ENCODE peak calls at places on chromosomes 7 and 10, in eight cellular contexts. F is Caco-2, Z is fibroblast of pulmonary artery, M is endodermal cell, W is endothelial cell, R is lower lobe of right lung, L is Calu3, I is progenitor cell of endocrine pancreas. E is an unnamed sample.

GRCh38 chr7:102082693-102083385 is 203.8 kb upstream of the SH2B2 start:
- DNase-seq in F (no peak), Z (peak), M (no peak), W (no peak), R (no peak), L (no peak), I (no peak), E (no peak)

GRCh38 chr10:32379314-32379949 is 32.5 kb upstream of the EPC1 start:
- DNase-seq in F (peak), Z (peak), M (peak), W (peak), R (no peak), L (peak), I (no peak), E (no peak)

GRCh38 chr10:98460837-98461499 is 14.2 kb upstream of the HPS1 start:
- DNase-seq in F (peak), Z (peak), M (no peak), W (no peak), R (no peak), L (peak), I (no peak), E (no peak)

GRCh38 chr7:6231184-6231583 is 41.2 kb downstream of the CYTH3 start:
- DNase-seq in F (no peak), Z (no peak), M (no peak), W (no peak), R (no peak), L (no peak), I (no peak), E (no peak)

GRCh38 chr10:99527526-99528255 is 5.1 kb upstream of the NKX2-3 start:
- DNase-seq in F (no peak), Z (no peak), M (peak), W (no peak), R (no peak), L (no peak), I (no peak), E (no peak)

GRCh38 chr10:124725171-124725631 is 19.0 kb downstream of the FAM53B start:
- DNase-seq in F (no peak), Z (no peak), M (no peak), W (no peak), R (no peak), L (no peak), I (no peak), E (peak)

GRCh38 chr10:63133056-63133786 is at the start of gene NRBF2:
- DNase-seq in F (peak), Z (peak), M (peak), W (peak), R (peak), L (peak), I (peak), E (peak)

GRCh38 chr10:99548041-99548530 is 15.3 kb downstream of the NKX2-3 start:
- DNase-seq in F (peak), Z (no peak), M (peak), W (peak), R (no peak), L (no peak), I (no peak), E (no peak)

GRCh38 chr10:106175760-106176377 is 988.6 kb downstream of the SORCS1 start:
- DNase-seq in F (peak), Z (peak), M (no peak), W (no peak), R (no peak), L (no peak), I (no peak), E (no peak)

GRCh38 chr10:94327649-94328048 is 35.1 kb downstream of the NOC3L start:
- DNase-seq in F (no peak), Z (no peak), M (no peak), W (no peak), R (no peak), L (no peak), I (no peak), E (no peak)

GRCh38 chr7:38382627-38383026 is 109.2 kb upstream of the TARP start:
- DNase-seq in F (no peak), Z (peak), M (no peak), W (no peak), R (no peak), L (no peak), I (no peak), E (no peak)

GRCh38 chr10:86520871-86521619 is 547 bp downstream of the WAPL start:
- DNase-seq in F (peak), Z (peak), M (peak), W (peak), R (peak), L (peak), I (peak), E (no peak)

GRCh38 chr7:28926871-28927597 is 31.1 kb downstream of the TRIL start:
- DNase-seq in F (peak), Z (peak), M (peak), W (peak), R (peak), L (peak), I (peak), E (peak)

GRCh38 chr10:103763374-103764202 is 91.8 kb downstream of the SH3PXD2A start:
- DNase-seq in F (no peak), Z (peak), M (peak), W (no peak), R (no peak), L (no peak), I (no peak), E (no peak)

GRCh38 chr7:124130-124949 is 68.0 kb upstream of the FAM20C start:
- DNase-seq in F (no peak), Z (no peak), M (no peak), W (no peak), R (no peak), L (no peak), I (no peak), E (no peak)

GRCh38 chr7:124790645-124791044 is 25.1 kb upstream of the GPR37 start:
- DNase-seq in F (no peak), Z (no peak), M (no peak), W (no peak), R (no peak), L (no peak), I (no peak), E (no peak)

GRCh38 chr7:27146491-27147210 is 923 bp downstream of the HOXA6 start:
- DNase-seq in F (no peak), Z (no peak), M (peak), W (no peak), R (no peak), L (no peak), I (no peak), E (no peak)

GRCh38 chr7:27148776-27149641 is 1.4 kb upstream of the HOXA6 start:
- DNase-seq in F (no peak), Z (no peak), M (peak), W (no peak), R (no peak), L (no peak), I (no peak), E (no peak)

GRCh38 chr7:27149817-27150567 is 2.4 kb downstream of the HOXA3 start:
- DNase-seq in F (no peak), Z (no peak), M (no peak), W (no peak), R (peak), L (peak), I (no peak), E (no peak)

GRCh38 chr7:27147211-27148030 is at the start of gene HOXA6:
- DNase-seq in F (peak), Z (no peak), M (peak), W (no peak), R (peak), L (peak), I (no peak), E (no peak)

DNA sequence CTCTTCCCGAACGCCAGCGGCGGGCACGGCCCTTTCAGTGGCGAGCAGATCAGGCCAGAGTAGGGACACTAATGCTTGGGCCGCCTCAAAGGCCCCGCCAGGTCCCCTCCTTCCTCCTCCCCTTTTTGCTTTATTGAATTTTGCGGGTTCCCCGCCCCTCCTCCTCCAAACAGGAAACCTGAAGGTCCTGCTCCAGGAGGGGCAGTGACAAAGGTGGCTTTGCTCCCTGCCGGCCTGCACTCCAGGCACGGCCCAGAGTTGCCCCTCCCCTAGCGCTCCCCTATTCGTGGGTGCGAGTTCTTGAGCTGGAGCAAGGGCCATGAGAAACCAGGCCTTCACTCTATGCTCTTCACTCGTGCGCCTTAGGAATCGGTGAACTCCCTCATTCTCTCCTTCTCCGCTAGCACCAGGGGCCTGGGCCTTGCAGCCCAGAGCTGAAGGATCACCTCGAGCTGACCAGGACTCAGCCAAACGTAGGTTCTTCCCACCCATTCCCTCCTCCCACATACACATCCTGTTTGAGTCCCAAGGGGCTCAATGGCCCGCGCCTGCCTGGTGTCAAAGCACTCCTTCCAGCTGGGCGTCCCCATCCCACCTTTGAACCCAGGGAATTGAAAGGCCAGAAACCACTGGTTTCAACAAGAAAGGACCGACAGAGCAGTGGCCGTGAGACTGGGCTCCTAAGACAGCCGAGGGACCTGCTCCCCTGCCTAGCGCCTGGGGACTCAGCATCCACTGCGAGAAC is 629 bp upstream of the HOXA6 start:
- DNase-seq in F (peak), Z (no peak), M (peak), W (no peak), R (peak), L (peak), I (peak), E (no peak)
- TF ChIP-seq CTCF in F (no peak), Z (no peak), M (no peak), W (no peak), R (no peak), L (no peak), I (no peak), E (no peak)

DNA sequence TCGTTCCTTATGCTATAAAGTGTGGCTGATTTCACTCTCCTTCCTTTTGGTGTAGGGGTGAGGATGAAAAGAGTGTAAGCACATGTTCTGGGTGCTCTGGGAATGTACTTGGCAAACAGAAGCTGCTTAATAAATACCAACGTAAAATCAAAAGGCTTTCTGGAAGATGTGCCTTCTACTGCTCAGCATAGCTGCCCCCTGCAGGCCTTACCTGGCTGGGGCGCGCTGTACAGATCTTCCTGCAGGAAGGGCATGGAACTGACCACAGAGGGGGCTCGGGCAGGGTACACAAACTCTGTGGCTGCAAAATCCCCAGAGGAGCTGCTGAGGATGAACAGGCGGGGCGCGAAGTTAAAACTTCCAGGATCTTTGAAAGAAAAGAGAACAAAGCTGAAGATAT is 169.4 kb downstream of the SVIL start:
- DNase-seq in F (peak), Z (no peak), M (peak), W (no peak), R (no peak), L (no peak), I (no peak), E (no peak)
- TF ChIP-seq CTCF in F (peak), Z (peak), M (peak), W (no peak), R (no peak), L (peak), I (peak), E (no peak)

GRCh38 chr7:96135241-96135640 is 186.7 kb downstream of the SLC25A13 start:
- DNase-seq in F (no peak), Z (no peak), M (no peak), W (no peak), R (no peak), L (peak), I (no peak), E (no peak)

GRCh38 chr7:96131525-96131924 is 190.4 kb downstream of the SLC25A13 start:
- DNase-seq in F (peak), Z (no peak), M (peak), W (no peak), R (no peak), L (no peak), I (no peak), E (no peak)

DNA sequence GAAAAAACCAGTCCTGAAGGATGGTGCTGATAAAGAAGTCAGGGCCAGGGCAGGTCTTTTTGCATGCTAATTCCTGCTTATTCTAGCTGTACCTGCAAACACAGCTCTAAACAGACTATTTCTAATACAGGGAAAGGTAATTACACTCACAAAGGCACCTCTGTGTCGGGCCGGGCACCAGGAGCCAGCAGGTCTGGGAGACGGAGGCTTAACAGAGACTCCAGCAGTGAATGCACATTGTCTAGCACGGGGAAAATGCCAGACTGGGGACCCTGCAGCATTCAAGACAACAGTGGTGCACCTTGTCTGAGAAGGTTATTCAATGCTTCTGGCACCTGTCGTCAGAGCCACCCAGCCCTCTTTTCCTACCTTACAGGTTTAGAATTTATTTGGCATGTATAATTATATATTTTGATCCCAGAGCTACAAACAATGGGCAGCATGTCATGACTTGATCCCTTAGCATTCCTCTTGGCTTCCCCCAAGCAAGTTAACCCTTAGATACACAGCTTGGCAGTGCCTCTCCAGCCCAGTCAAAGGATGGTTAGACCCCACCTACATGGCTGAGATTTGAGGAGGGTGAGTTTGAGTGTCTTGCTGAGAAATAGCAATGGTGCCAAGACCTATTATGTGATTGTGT is 185.2 kb downstream of the SLC25A13 start:
- DNase-seq in F (no peak), Z (no peak), M (no peak), W (no peak), R (no peak), L (no peak), I (no peak), E (no peak)
- TF ChIP-seq CTCF in F (no peak), Z (no peak), M (no peak), W (no peak), R (no peak), L (no peak), I (no peak), E (no peak)

GRCh38 chr7:154857240-154857639 is 145.7 kb downstream of the PAXIP1 start:
- DNase-seq in F (no peak), Z (no peak), M (no peak), W (no peak), R (no peak), L (no peak), I (no peak), E (no peak)

GRCh38 chr7:154859747-154860620 is 142.9 kb downstream of the PAXIP1 start:
- DNase-seq in F (no peak), Z (no peak), M (no peak), W (no peak), R (no peak), L (no peak), I (no peak), E (no peak)

GRCh38 chr7:154856737-154857136 is 146.2 kb downstream of the PAXIP1 start:
- DNase-seq in F (no peak), Z (no peak), M (no peak), W (no peak), R (no peak), L (no peak), I (no peak), E (no peak)

GRCh38 chr7:154858836-154859537 is 143.9 kb downstream of the PAXIP1 start:
- DNase-seq in F (no peak), Z (no peak), M (peak), W (no peak), R (no peak), L (no peak), I (no peak), E (no peak)

DNA sequence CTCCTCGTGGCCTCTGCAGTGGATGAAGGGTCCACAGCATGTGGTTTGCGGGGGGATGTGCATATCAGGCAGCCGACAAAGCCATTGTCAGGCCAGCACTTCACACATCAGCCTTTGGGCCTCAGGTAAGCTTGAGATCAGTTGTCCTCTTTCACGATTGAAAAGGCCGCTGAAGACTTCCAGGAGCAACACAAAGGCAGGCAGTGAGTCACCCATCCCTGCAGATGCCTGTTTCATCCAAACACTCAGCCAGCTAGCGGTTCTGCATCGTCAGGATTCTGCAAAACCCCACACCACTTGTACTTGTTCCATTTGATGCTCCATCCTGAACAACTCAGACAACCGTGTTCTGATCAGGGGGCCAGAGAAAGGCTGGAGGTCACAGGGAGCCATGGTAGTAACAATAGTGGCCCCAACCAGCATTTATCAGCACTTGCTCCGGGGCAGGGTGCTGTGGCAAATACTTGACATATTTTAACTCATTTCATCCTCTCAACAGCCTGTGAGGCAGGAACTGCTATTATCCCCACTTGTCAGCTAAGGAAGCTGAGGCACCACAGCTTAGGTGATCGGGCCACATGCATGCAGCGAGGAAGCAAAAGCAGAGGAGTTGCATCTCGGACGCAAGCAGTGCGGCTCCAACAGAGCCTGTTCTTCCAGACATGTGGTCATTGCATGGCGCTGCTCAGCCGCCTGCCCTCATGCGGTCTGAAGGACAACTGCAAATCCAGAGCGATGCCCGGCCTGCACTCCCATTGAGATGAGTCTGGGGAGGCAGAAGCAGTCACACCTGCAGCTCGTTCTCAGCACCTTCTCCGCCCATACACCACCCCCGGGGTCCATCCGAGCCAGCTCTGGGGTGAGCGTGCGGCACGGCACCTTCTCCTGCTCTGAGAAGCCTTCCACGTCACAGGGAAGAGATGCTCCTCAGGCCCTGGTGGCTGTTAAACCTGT is 144.9 kb downstream of the PAXIP1 start:
- DNase-seq in F (no peak), Z (no peak), M (peak), W (no peak), R (no peak), L (no peak), I (no peak), E (no peak)
- TF ChIP-seq CTCF in F (no peak), Z (no peak), M (peak), W (no peak), R (no peak), L (no peak), I (no peak), E (no peak)

DNA sequence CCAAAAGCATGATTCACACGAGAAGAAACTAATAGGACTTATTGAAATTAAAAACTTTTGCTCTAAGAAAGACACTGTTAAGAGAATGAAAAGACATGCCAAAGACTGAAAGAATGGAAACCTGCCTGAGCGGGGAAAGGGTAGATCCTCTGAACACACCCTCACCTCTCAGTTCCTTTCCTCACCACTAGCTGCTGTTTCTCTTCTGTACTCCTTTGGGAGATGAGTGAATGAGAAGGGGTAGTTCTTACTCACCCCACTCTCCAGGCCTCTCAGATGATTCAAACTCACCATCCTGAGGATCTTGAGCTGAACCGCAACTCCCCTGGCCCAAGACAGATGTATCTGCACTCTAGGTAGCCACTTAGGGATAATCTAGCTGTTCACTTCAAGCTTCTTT is 41.9 kb downstream of the IQUB start:
- DNase-seq in F (peak), Z (no peak), M (no peak), W (no peak), R (no peak), L (no peak), I (no peak), E (no peak)
- TF ChIP-seq CTCF in F (no peak), Z (peak), M (peak), W (no peak), R (no peak), L (no peak), I (peak), E (no peak)

GRCh38 chr10:111650088-111650487 is 533.5 kb downstream of the GPAM start:
- DNase-seq in F (no peak), Z (no peak), M (peak), W (no peak), R (no peak), L (no peak), I (no peak), E (no peak)
- TF ChIP-seq CTCF in F (no peak), Z (no peak), M (peak), W (no peak), R (no peak), L (no peak), I (no peak), E (no peak)

E was measured in activated B cell treated with CpG ODN at 0.5 μM for 24 hours.